ENCODE peak calls at places on chromosomes 16 and 17, in ten cellular contexts. Q is transverse colon, Z is heart left ventricle, N is A549, J is adrenal gland, I is IMR-90, W is sigmoid colon, A is Peyer's patch, R is K562, O is suprapubic skin. E is an unnamed sample.

GRCh38 chr16:66933776-66934137 is 445 bp downstream of the CIAO2B start:
- DNase-seq in Q (no peak), Z (no peak), N (no peak), J (peak), I (peak), W (no peak), A (no peak), R (no peak), O (no peak), E (no peak)

GRCh38 chr17:81129289-81129688 is 36.0 kb upstream of the PVALEF start:
- DNase-seq in Q (no peak), Z (no peak), N (no peak), J (no peak), I (no peak), W (no peak), A (no peak), R (no peak), O (no peak), E (no peak)

GRCh38 chr17:3917391-3917931 is 1.2 kb upstream of the P2RX1 start:
- DNase-seq in Q (peak), Z (peak), N (no peak), J (peak), I (peak), W (no peak), A (peak), R (peak), O (no peak), E (no peak)

GRCh38 chr16:77403732-77404131 is 31.1 kb downstream of the ADAMTS18 start:
- DNase-seq in Q (no peak), Z (no peak), N (no peak), J (no peak), I (no peak), W (no peak), A (no peak), R (no peak), O (no peak), E (no peak)

GRCh38 chr17:68172461-68172954 is 75.3 kb upstream of the AMZ2 start:
- DNase-seq in Q (peak), Z (peak), N (peak), J (peak), I (peak), W (peak), A (peak), R (peak), O (no peak), E (peak)

GRCh38 chr17:19003966-19004600 is 481 bp downstream of the FAM83G start:
- DNase-seq in Q (peak), Z (no peak), N (peak), J (no peak), I (peak), W (no peak), A (peak), R (peak), O (no peak), E (peak)

GRCh38 chr17:81980752-81981239 is 3.4 kb downstream of the ASPSCR1 start:
- DNase-seq in Q (no peak), Z (no peak), N (no peak), J (no peak), I (no peak), W (no peak), A (no peak), R (no peak), O (no peak), E (no peak)

GRCh38 chr16:30394603-30395154 is 541 bp upstream of the ZNF48 start:
- DNase-seq in Q (no peak), Z (no peak), N (no peak), J (peak), I (peak), W (no peak), A (no peak), R (no peak), O (no peak), E (no peak)

GRCh38 chr17:7436556-7437368 is 1.5 kb downstream of the TMEM102 start:
- DNase-seq in Q (peak), Z (peak), N (peak), J (peak), I (peak), W (peak), A (peak), R (no peak), O (no peak), E (peak)

GRCh38 chr17:7437369-7437863 is 1.9 kb upstream of the FGF11 start:
- DNase-seq in Q (no peak), Z (no peak), N (no peak), J (peak), I (no peak), W (no peak), A (no peak), R (no peak), O (no peak), E (no peak)

GRCh38 chr17:7439462-7440112 is at the start of gene FGF11:
- DNase-seq in Q (no peak), Z (no peak), N (no peak), J (no peak), I (no peak), W (no peak), A (no peak), R (no peak), O (no peak), E (no peak)

GRCh38 chr17:7438656-7439460 is 454 bp upstream of the FGF11 start:
- DNase-seq in Q (no peak), Z (no peak), N (no peak), J (no peak), I (no peak), W (no peak), A (no peak), R (no peak), O (no peak), E (no peak)

DNA sequence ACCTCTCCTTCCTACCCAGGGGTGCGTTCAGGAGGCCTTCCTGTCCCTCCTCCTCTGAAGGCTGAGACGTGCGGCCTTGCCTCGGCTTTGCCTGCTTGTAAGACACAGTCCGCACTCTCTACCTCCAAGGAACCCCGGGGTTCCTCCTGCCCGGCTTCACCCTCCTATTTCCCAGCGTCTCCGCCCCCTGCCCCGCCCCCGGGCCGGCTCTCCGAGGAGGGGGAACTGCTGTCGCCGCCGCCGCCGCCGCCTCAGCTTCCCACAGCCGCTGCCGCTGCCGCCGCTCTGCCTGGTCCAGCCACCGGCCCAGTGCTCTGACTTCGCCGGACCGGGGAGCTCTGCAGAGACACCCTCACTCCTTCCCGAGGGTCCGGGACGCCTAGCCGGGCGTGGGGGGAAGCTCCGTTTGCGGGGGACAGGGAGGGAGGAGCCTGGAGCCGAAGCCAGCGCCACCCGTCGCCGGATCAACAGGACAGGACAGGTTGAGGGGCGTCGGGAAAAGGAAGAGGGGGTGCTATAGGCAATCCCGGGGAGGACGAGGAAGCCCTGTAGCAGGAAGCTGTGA is 1.2 kb upstream of the FGF11 start:
- DNase-seq in Q (peak), Z (peak), N (no peak), J (peak), I (no peak), W (no peak), A (peak), R (peak), O (no peak), E (peak)
- TF ChIP-seq POLR2A in Q (no peak), Z (no peak), N (no peak), J (peak), I (no peak), W (no peak), A (no peak), R (no peak), O (no peak), E (no peak)

GRCh38 chr16:54655171-54655590 is 275.5 kb upstream of the IRX5 start:
- DNase-seq in Q (no peak), Z (peak), N (no peak), J (peak), I (no peak), W (no peak), A (no peak), R (no peak), O (no peak), E (peak)
- H3K27ac ChIP-seq in Q (no peak), Z (no peak), N (no peak), J (no peak), I (no peak), W (no peak), A (no peak), R (no peak), O (peak), E (no peak)

GRCh38 chr17:74941128-74941725 is 5.5 kb downstream of the OTOP3 start:
- DNase-seq in Q (no peak), Z (no peak), N (no peak), J (no peak), I (no peak), W (no peak), A (no peak), R (no peak), O (no peak), E (no peak)
- TF ChIP-seq POLR2A in Q (no peak), Z (no peak), N (no peak), J (no peak), I (no peak), W (no peak), A (no peak), R (no peak), O (no peak), E (no peak)

GRCh38 chr17:70116919-70117318 is 41.9 kb downstream of the KCNJ16 start:
- DNase-seq in Q (no peak), Z (no peak), N (no peak), J (no peak), I (no peak), W (no peak), A (no peak), R (no peak), O (no peak), E (no peak)

GRCh38 chr17:70120420-70120819 is 45.4 kb downstream of the KCNJ16 start:
- DNase-seq in Q (no peak), Z (no peak), N (no peak), J (no peak), I (no peak), W (no peak), A (no peak), R (no peak), O (no peak), E (no peak)

GRCh38 chr17:70121136-70121535 is 46.1 kb downstream of the KCNJ16 start:
- DNase-seq in Q (no peak), Z (no peak), N (no peak), J (no peak), I (no peak), W (no peak), A (no peak), R (no peak), O (no peak), E (no peak)

GRCh38 chr17:70119545-70119944 is 44.5 kb downstream of the KCNJ16 start:
- DNase-seq in Q (no peak), Z (no peak), N (no peak), J (no peak), I (no peak), W (no peak), A (no peak), R (no peak), O (no peak), E (no peak)

DNA sequence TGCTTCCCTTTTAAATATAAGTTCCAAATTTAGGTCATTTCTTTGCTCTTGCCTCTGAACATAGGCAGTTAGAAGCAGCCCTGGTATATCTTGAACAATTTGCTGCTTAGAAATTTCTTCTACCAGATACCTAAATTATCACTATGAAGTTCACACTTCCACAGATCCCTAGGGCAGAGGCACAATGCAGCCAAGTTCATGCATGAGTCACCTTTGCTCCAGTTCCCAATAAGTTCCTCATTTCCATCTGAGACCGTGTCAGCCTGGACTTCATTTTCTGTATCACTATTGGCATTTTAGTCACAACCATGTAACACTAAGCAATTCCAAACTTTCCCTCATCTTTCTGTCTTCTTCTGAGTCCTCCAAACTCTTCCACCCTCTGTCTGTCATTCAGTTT is 44.9 kb downstream of the KCNJ16 start:
- DNase-seq in Q (no peak), Z (no peak), N (no peak), J (no peak), I (no peak), W (no peak), A (no peak), R (no peak), O (no peak), E (no peak)
- H3K27ac ChIP-seq in Q (no peak), Z (no peak), N (no peak), J (no peak), I (no peak), W (no peak), A (no peak), R (no peak), O (no peak), E (peak)

DNA sequence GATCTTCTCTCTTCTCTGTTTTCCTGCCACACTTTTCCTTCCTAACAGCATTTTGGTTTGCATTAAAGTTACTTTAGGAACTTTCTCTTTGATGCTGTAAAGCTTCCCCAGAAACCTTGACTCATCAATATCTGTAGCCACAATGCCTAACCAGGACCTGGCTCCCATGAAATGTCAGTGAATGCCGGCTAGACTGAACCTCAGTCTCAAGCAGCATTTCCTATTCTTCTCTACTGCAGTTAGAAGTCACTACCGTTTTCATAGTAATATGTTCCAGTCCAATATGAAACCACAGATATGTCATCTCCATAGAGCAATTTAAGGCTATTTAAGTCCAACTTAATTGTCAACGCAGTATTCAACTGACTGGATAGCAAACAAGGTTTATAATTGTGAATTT is 28.9 kb downstream of the ITFG1 start:
- DNase-seq in Q (no peak), Z (no peak), N (no peak), J (no peak), I (no peak), W (no peak), A (no peak), R (no peak), O (no peak), E (no peak)
- TF ChIP-seq POLR2A in Q (no peak), Z (no peak), N (no peak), J (no peak), I (no peak), W (no peak), A (no peak), R (no peak), O (no peak), E (no peak)

DNA sequence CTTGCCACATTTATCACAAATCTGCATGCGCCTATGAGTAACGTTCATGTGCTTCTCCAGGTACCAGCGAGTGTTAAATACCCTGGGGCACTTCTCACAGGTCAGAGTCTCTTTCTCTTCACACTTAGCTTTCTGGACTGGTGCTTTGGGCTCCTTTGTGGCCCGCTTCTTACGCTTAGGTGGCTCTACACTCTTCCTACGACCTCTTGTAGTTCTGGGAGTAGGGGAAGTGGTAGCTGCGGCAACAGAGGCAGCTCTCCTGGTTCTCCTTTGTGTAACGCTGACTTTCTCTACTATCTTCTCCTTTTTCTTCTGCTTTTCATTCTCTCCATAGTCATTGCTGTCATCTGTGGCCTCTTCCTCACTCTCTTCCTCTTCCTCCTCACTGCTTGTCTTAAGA is 45.2 kb downstream of the ZNF652 start:
- DNase-seq in Q (no peak), Z (no peak), N (no peak), J (no peak), I (no peak), W (no peak), A (no peak), R (no peak), O (no peak), E (no peak)
- H3K27ac ChIP-seq in Q (peak), Z (no peak), N (peak), J (no peak), I (no peak), W (peak), A (no peak), R (no peak), O (no peak), E (no peak)

DNA sequence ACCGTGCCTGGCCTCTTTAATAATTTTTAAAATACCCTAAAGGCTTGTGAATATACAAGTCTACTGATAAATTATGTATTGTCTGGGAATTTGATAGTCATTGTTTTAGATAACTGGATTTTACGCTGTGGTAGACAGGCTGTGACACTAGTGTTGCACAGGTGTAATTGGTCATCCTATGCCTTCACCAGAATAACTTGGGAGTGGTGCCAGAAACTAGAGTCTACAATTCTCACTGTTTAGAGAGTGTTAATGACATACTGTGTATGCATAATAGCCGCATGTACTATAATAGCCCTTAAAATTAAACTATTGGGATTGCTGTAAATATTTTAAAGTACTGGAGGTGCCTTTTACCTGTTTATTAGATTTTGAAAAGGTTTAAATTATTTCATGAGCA is 11.4 kb downstream of the CNEP1R1 start:
- DNase-seq in Q (no peak), Z (no peak), N (no peak), J (no peak), I (no peak), W (no peak), A (no peak), R (no peak), O (no peak), E (no peak)
- TF ChIP-seq POLR2A in Q (no peak), Z (no peak), N (no peak), J (no peak), I (no peak), W (no peak), A (no peak), R (no peak), O (no peak), E (no peak)

GRCh38 chr16:86343111-86343642 is 167.2 kb upstream of the FOXF1 start:
- DNase-seq in Q (peak), Z (peak), N (no peak), J (no peak), I (peak), W (peak), A (peak), R (no peak), O (no peak), E (peak)

GRCh38 chr16:86343733-86344585 is 166.4 kb upstream of the FOXF1 start:
- DNase-seq in Q (no peak), Z (no peak), N (no peak), J (no peak), I (peak), W (peak), A (no peak), R (no peak), O (no peak), E (no peak)

GRCh38 chr16:86344881-86345280 is 165.4 kb upstream of the FOXF1 start:
- DNase-seq in Q (no peak), Z (no peak), N (no peak), J (no peak), I (no peak), W (peak), A (no peak), R (no peak), O (no peak), E (no peak)

GRCh38 chr16:86345521-86345920 is 164.8 kb upstream of the FOXF1 start:
- DNase-seq in Q (no peak), Z (no peak), N (no peak), J (no peak), I (no peak), W (no peak), A (no peak), R (no peak), O (no peak), E (no peak)

DNA sequence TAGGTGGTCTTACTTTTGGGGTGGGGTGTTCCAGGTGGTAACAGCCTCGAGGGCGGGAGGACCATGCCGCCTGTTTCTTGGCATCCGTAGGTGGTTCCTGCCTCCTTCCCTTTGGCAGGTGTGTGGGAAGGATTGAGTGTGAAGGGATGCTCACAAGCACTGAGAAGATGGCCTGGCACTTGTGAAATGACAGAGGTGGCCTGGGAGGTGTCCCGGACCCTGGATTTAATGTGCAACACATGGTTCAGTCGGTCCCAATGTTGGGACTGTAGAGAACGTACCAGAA is 165.8 kb upstream of the FOXF1 start:
- DNase-seq in Q (no peak), Z (no peak), N (no peak), J (no peak), I (no peak), W (peak), A (no peak), R (no peak), O (no peak), E (no peak)
- H3K27ac ChIP-seq in Q (peak), Z (no peak), N (no peak), J (no peak), I (peak), W (peak), A (no peak), R (no peak), O (no peak), E (no peak)

GRCh38 chr16:12461201-12461600 is 342.5 kb downstream of the CPPED1 start:
- DNase-seq in Q (no peak), Z (no peak), N (no peak), J (no peak), I (peak), W (no peak), A (no peak), R (no peak), O (no peak), E (no peak)
- TF ChIP-seq POLR2A in Q (no peak), Z (no peak), N (no peak), J (no peak), I (no peak), W (no peak), A (no peak), R (no peak), O (no peak), E (no peak)

E was measured in body of pancreas.